ENCODE peak calls at places on chromosome 9, in five cellular contexts. I is ovary, E is left lung, B is brain microvascular endothelial cell, O is GM23248. D is an unnamed sample. For H3K27me3, the result is how much of the 10 kb centered on the place peaks cover.

GRCh38 chr9:107340920-107341632 is 58.0 kb downstream of the RAD23B start:
- DNase-seq in I (peak), E (peak), O (peak), B (peak), D (peak)

GRCh38 chr9:94900222-94901018 is 173.9 kb downstream of the AOPEP start:
- DNase-seq in I (no peak), E (no peak), B (peak), O (peak), D (peak)

GRCh38 chr9:109403766-109404320 is 83.0 kb upstream of the EPB41L4B start:
- DNase-seq in O (peak), E (no peak), I (no peak), B (no peak), D (no peak)

GRCh38 chr9:16726718-16727451 is 143.6 kb downstream of the BNC2 start:
- DNase-seq in E (peak), I (peak), B (peak), O (peak), D (peak)

GRCh38 chr9:17802249-17802857 is 223.5 kb downstream of the SH3GL2 start:
- DNase-seq in E (no peak), I (no peak), B (peak), O (peak), D (peak)

GRCh38 chr9:129108083-129108804 is 2.3 kb downstream of the CRAT start:
- DNase-seq in B (no peak), I (no peak), E (no peak), O (no peak), D (no peak)

GRCh38 chr9:38445154-38446043 is 21.1 kb upstream of the IGFBPL1 start:
- DNase-seq in E (no peak), I (no peak), B (no peak), O (no peak), D (no peak)

GRCh38 chr9:20048985-20049384 is 260.1 kb upstream of the SLC24A2 start:
- DNase-seq in B (no peak), E (no peak), O (no peak), I (no peak), D (no peak)

GRCh38 chr9:88953401-88954029 is 37.8 kb upstream of the S1PR3 start:
- DNase-seq in E (no peak), B (peak), I (no peak), O (peak), D (no peak)

GRCh38 chr9:129555512-129556203 is 65.2 kb downstream of the C9orf50 start:
- DNase-seq in E (no peak), B (no peak), I (peak), O (no peak), D (no peak)

GRCh38 chr9:74760031-74760700 is 127.6 kb downstream of the TRPM6 start:
- DNase-seq in E (no peak), B (peak), I (no peak), O (peak), D (peak)

GRCh38 chr9:91424403-91425176 is 958 bp upstream of the NFIL3 start:
- DNase-seq in E (peak), I (peak), O (peak), B (peak), D (peak)

GRCh38 chr9:121670447-121670846 is 19.0 kb downstream of the DAB2IP start:
- DNase-seq in I (peak), E (no peak), O (peak), B (no peak), D (no peak)

GRCh38 chr9:121784706-121785426 is 133.4 kb downstream of the DAB2IP start:
- DNase-seq in I (peak), B (no peak), E (no peak), O (no peak), D (no peak)

GRCh38 chr9:89116064-89116817 is 62.4 kb downstream of the SHC3 start:
- DNase-seq in I (no peak), O (peak), B (peak), E (no peak), D (peak)

GRCh38 chr9:120886490-120886967 is 9.5 kb upstream of the PHF19 start:
- DNase-seq in B (peak), I (no peak), E (no peak), O (peak), D (no peak)

GRCh38 chr9:73579823-73580222 is 428.2 kb downstream of the ANXA1 start:
- DNase-seq in I (no peak), B (no peak), O (no peak), E (no peak), D (no peak)

GRCh38 chr9:35490155-35490909 is 421 bp downstream of the RUSC2 start:
- DNase-seq in E (peak), B (no peak), I (peak), O (peak), D (no peak)

GRCh38 chr9:111610851-111611250 is 11.4 kb upstream of the PTGR1 start:
- DNase-seq in O (no peak), I (no peak), B (no peak), E (no peak), D (no peak)

GRCh38 chr9:71895122-71895521 is 15.9 kb downstream of the ABHD17B start:
- DNase-seq in B (no peak), O (peak), E (no peak), I (no peak), D (peak)

GRCh38 chr9:112029921-112030444 is 133.4 kb downstream of the UGCG start:
- DNase-seq in B (no peak), I (no peak), O (peak), E (no peak), D (peak)

GRCh38 chr9:111038336-111039202 is at the start of gene LPAR1:
- DNase-seq in E (peak), O (peak), B (peak), I (peak), D (peak)

DNA sequence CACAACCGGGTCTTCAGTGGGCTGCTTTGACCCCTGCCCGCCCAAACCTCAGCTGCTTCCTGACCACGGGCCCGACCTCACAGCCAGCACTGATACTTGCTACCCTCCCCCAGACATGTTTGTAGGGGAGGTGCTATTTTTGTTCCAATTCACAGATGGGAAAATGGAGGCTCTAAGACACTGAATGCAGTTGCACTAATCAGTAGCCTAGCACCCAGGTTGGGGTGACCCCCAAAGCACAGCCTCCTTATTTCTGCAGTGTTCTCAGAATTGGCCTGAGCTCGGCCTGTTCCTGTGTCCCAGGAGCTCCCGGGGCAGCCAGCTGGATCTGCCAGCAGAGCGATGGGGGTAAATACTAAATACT is 22.6 kb downstream of the LAMC3 start:
- DNase-seq in B (no peak), O (no peak), I (no peak), E (no peak), D (no peak)
- H3K27me3 ChIP-seq in B (half or more), O (under half), I (under half), E (under half), D (under half)

GRCh38 chr9:114141553-114142548 is 13.5 kb upstream of the COL27A1 start:
- DNase-seq in B (no peak), E (no peak), O (peak), I (peak), D (peak)
- H3K27me3 ChIP-seq in B (under half), E (under half), O (half or more), I (under half), D (under half)

GRCh38 chr9:132997591-132997990 is 19.1 kb downstream of the GFI1B start:
- DNase-seq in O (peak), I (no peak), E (no peak), B (peak), D (peak)
- H3K27me3 ChIP-seq in O (under half), I (under half), E (half or more), B (under half), D (under half)

DNA sequence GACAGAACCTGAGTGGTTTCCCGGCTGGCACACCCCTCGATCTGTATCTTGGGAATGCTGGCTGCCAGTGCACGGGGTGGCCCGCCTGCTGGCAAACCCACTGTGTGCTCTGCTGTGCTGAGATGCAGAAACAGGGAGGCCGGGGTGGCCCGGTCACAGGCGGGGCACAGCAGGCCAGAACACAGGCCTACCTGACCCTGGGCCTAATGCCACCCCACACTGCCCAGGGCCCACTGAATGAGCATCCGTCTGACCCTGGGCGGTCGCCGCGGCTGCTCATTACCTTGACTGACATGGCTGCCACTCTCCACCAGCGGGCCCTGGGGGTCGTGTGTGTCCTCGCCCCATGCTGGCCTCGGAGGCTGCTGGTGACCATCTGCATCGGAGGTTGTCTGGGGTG is 14.2 kb upstream of the QSOX2 start:
- DNase-seq in E (no peak), O (no peak), I (no peak), B (no peak), D (no peak)
- H3K27me3 ChIP-seq in E (under half), O (under half), I (under half), B (under half), D (under half)

DNA sequence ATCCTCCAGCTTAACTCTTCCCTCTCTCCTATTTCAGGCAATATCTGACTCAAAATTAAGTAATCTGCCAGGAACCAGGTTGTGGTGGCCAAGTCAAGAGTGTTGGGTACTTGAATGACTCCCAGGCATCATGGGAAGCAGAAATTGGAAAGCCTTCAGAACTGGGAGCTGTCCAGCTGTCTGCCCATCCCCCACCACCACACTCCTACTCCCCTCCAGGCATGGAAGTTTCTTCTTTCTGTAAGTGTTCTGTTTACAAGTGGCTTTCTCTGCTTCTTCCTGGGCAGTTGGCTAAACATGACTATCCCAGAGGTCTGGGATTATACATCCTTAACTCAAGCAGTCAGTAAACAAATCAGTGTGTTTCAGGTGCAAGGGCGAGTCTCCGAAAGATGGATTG is 14.6 kb upstream of the PBX3 start:
- DNase-seq in I (no peak), E (no peak), B (no peak), O (peak), D (no peak)
- H3K27me3 ChIP-seq in I (under half), E (under half), B (under half), O (under half), D (under half)

DNA sequence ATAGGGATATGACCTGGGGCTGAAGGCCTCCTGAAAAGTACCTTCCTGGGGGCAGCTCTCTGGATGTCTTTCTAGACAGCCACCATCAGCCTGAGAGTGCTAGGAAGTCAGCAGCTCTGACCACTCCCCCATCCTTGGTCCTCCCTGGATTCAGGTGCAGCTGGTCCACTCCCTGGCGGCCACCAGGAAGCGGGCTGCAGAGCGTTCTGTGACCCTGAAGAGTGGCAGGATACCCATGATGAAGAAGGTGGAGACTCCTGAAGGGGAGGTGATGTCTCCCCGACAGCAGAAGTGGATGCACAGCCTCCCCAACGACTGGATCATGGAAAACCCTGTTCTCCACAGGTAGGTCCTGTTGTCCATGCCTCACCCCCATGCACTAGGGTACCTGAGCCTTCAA is 1.8 kb downstream of the CCDC180 start:
- DNase-seq in E (no peak), O (no peak), I (no peak), B (no peak), D (no peak)
- H3K27me3 ChIP-seq in E (under half), O (under half), I (under half), B (under half), D (under half)

DNA sequence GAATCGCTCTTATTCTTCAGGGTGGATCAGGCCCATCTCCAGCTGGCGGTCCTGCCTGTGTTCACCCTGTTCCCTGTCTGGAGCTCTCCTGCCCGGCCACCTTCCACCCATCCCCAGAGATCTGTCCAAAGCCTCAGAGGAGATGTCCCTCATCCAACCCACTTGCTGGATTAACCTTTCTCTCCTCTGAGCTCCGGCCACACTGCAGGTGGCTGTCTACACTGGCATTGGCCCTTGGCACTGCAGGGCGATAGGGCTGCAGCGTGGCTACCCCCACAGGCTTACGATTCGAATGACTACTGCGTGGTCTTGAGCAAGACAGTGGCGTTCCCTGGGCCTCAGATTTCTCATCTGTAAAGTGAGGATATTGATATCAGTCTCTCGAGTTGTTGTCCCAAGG is 63.8 kb upstream of the BARHL1 start:
- DNase-seq in E (no peak), I (no peak), O (no peak), B (no peak), D (no peak)
- H3K27me3 ChIP-seq in E (under half), I (under half), O (under half), B (under half), D (under half)

GRCh38 chr9:126498331-126498730 is 115.4 kb upstream of the LMX1B start:
- DNase-seq in B (no peak), O (no peak), I (no peak), E (no peak), D (no peak)
- H3K27me3 ChIP-seq in B (under half), O (under half), I (under half), E (under half), D (under half)

DNA sequence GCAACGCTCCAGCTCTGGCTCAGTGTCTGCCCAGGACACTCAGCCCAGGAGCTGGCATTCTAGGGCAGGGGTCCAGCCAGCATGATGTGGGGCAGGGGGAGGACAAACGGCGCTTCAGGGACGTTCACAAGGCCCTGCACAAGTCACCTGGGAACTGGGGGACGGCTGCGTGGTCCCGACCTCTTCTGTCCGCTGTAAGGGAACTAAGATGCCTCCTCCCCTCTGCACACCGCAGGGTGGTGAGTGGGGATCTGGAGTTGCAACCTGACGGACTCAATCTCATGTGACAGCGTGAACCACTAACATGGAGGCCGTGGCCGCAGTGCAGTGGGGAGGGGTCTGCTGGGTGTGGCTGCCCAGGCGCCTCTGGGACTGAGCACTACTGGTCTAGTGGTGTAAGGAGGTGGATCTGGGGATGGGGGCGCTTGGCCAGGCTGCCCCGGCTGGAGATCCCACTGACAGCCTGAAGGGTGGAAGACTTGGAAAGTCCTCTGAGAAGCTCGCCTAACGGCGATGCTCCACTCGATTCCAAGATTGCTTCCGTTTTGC is 88.0 kb upstream of the RAPGEF1 start:
- DNase-seq in B (no peak), I (no peak), E (no peak), O (no peak), D (no peak)
- H3K27me3 ChIP-seq in B (under half), I (under half), E (half or more), O (half or more), D (under half)

GRCh38 chr9:93505518-93506123 is 52.2 kb upstream of the FAM120AOS start:
- DNase-seq in O (no peak), B (no peak), I (no peak), E (no peak), D (no peak)
- H3K27me3 ChIP-seq in O (under half), B (under half), I (under half), E (under half), D (under half)